ENCODE peak calls at places on chromosomes 4 and X, in five cellular contexts. B is upper lobe of right lung, E is brain microvascular endothelial cell, X is H9, G is IMR-90. D is an unnamed sample.
A peak's percentile ranks its signal among the peaks of the same experiment; 100 is the strongest.

GRCh38 chr4:63541828-63542227 is 867.4 kb downstream of the TECRL start:
- DNase-seq in B (no peak), E (no peak), X (no peak), G (no peak), D (no peak)

GRCh38 chr4:136121431-136121830 is 1410.9 kb downstream of the PCDH18 start:
- DNase-seq in B (no peak), E (no peak), X (no peak), G (no peak), D (no peak)

GRCh38 chrX:130628522-130628921 is 226.7 kb downstream of the RBMX2 start:
- DNase-seq in B (no peak), E (no peak), X (no peak), G (no peak), D (no peak)

GRCh38 chr4:57442834-57443291 is 332.7 kb upstream of the IGFBP7 start:
- DNase-seq in B (no peak), E (peak; percentile 41), X (peak; percentile 75), G (peak; percentile 13), D (peak; percentile 59)

GRCh38 chr4:154126276-154126675 is 337.4 kb upstream of the SFRP2 start:
- DNase-seq in B (no peak), E (peak; percentile 21), X (no peak), G (no peak), D (no peak)

GRCh38 chrX:23883737-23884354 is 23.9 kb downstream of the APOO start:
- DNase-seq in B (no peak), E (peak; percentile 76), X (no peak), G (peak; percentile 85), D (no peak)

GRCh38 chrX:101287402-101287801 is 3.7 kb downstream of the TAF7L start:
- DNase-seq in B (no peak), E (peak; percentile 59), X (no peak), G (peak; percentile 52), D (peak; percentile 43)

GRCh38 chrX:113274801-113275200 is 434.2 kb upstream of the AMOT start:
- DNase-seq in B (no peak), E (no peak), X (no peak), G (no peak), D (no peak)

GRCh38 chr4:6372649-6373525 is 99.5 kb downstream of the PPP2R2C start:
- DNase-seq in B (no peak), E (peak; percentile 40), X (peak; percentile 77), G (peak; percentile 28), D (no peak)

GRCh38 chrX:100994352-100995281 is 25.1 kb downstream of the ARL13A start:
- DNase-seq in B (no peak), E (peak; percentile 32), X (no peak), G (peak; percentile 68), D (no peak)

GRCh38 chr4:101169044-101170014 is 178.0 kb downstream of the PPP3CA start:
- DNase-seq in B (no peak), E (peak; percentile 72), X (peak; percentile 80), G (peak; percentile 65), D (peak; percentile 48)

GRCh38 chrX:71586929-71587328 is 8.7 kb downstream of the GCNA start:
- DNase-seq in B (no peak), E (no peak), X (no peak), G (no peak), D (no peak)

GRCh38 chr4:1061747-1062146 is 50.3 kb downstream of the FGFRL1 start:
- DNase-seq in B (no peak), E (no peak), X (no peak), G (no peak), D (no peak)

GRCh38 chrX:13837290-13837745 is 20.4 kb upstream of the GPM6B start:
- DNase-seq in B (no peak), E (no peak), X (no peak), G (no peak), D (no peak)

GRCh38 chrX:107940095-107940494 is 42.1 kb downstream of the TEX13B start:
- DNase-seq in B (no peak), E (no peak), X (no peak), G (no peak), D (no peak)

GRCh38 chr4:3864736-3865721 is 98.8 kb downstream of the ADRA2C start:
- DNase-seq in B (peak; percentile 54), E (no peak), X (no peak), G (no peak), D (no peak)

GRCh38 chr4:15920723-15921591 is 17.6 kb downstream of the FGFBP1 start:
- DNase-seq in B (peak; percentile 68), E (peak; percentile 100), X (no peak), G (peak; percentile 99), D (peak; percentile 20)

GRCh38 chr4:16297003-16297402 is 70.7 kb upstream of the TAPT1 start:
- DNase-seq in B (no peak), E (no peak), X (no peak), G (no peak), D (no peak)

GRCh38 chr4:112144546-112145325 is 518 bp upstream of the FAM241A start:
- DNase-seq in B (no peak), E (no peak), X (no peak), G (no peak), D (no peak)

GRCh38 chrX:125319646-125320521 is at the start of gene TEX13C:
- DNase-seq in B (no peak), E (no peak), X (no peak), G (no peak), D (no peak)

GRCh38 chr4:153345011-153345981 is 808 bp downstream of the MND1 start:
- DNase-seq in B (peak; percentile 68), E (peak; percentile 38), X (peak; percentile 60), G (peak; percentile 56), D (no peak)

GRCh38 chr4:125741825-125742452 is 427.2 kb downstream of the FAT4 start:
- DNase-seq in B (no peak), E (no peak), X (no peak), G (peak; percentile 43), D (no peak)

GRCh38 chr4:57104706-57105560 is 5.3 kb downstream of the IGFBP7 start:
- DNase-seq in B (no peak), E (no peak), X (no peak), G (peak; percentile 30), D (no peak)

GRCh38 chrX:116246261-116246660 is 75.7 kb downstream of the AGTR2 start:
- DNase-seq in B (no peak), E (peak; percentile 59), X (no peak), G (no peak), D (no peak)

GRCh38 chrX:133985164-133986007 is at the start of gene GPC3:
- DNase-seq in B (peak; percentile 63), E (no peak), X (peak; percentile 83), G (peak; percentile 0), D (no peak)

GRCh38 chr4:183171484-183172267 is 72.6 kb downstream of the WWC2 start:
- DNase-seq in B (no peak), E (no peak), X (no peak), G (peak; percentile 25), D (no peak)

GRCh38 chr4:3807861-3808521 is 41.8 kb downstream of the ADRA2C start:
- DNase-seq in B (no peak), E (no peak), X (no peak), G (no peak), D (no peak)

GRCh38 chr4:98572697-98573096 is 85.7 kb downstream of the TSPAN5 start:
- DNase-seq in B (no peak), E (no peak), X (no peak), G (no peak), D (no peak)

GRCh38 chr4:144423930-144424329 is 222.0 kb upstream of the HHIP start:
- DNase-seq in B (no peak), E (no peak), X (no peak), G (no peak), D (no peak)
- H3K27ac ChIP-seq in B (no peak overlapping the region), E (no peak overlapping the region), X (no peak overlapping the region), G (no peak overlapping the region), D (no peak overlapping the region)

DNA sequence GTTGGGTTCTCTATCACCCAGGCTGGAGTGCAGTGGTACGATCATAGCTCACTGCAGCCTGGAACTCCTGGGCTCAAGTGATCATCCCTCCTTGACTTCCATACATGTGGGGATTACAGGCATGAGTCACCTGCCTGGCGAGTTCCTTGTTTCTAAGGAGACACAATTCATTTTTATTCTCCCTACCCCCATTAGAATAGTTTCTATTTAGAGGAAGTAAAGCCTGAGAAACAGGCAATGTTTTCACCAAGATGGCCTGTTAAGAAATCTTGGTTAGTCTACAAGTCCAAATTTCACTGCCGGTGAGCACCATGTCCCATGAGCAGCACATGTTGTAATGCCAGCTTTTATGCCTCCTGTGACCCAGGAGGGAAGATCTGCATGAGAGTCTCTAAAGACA is 5.7 kb downstream of the CYBB start:
- DNase-seq in B (no peak), E (no peak), X (no peak), G (no peak), D (no peak)
- H3K27ac ChIP-seq in B (no peak overlapping the region), E (no peak overlapping the region), X (no peak overlapping the region), G (no peak overlapping the region), D (no peak overlapping the region)

GRCh38 chr4:53905935-53906377 is 158.4 kb downstream of the CHIC2 start:
- DNase-seq in B (no peak), E (peak; percentile 63), X (peak; percentile 65), G (peak; percentile 78), D (no peak)

GRCh38 chr4:53907772-53908171 is 156.6 kb downstream of the CHIC2 start:
- DNase-seq in B (no peak), E (no peak), X (no peak), G (no peak), D (no peak)

GRCh38 chr4:53906786-53907185 is 157.6 kb downstream of the CHIC2 start:
- DNase-seq in B (no peak), E (no peak), X (no peak), G (peak; percentile 28), D (no peak)

GRCh38 chr4:53905281-53905934 is 159.0 kb downstream of the CHIC2 start:
- DNase-seq in B (no peak), E (no peak), X (no peak), G (peak; percentile 33), D (no peak)

GRCh38 chr4:53908661-53909078 is 155.7 kb downstream of the CHIC2 start:
- DNase-seq in B (no peak), E (peak; percentile 89), X (no peak), G (peak; percentile 97), D (peak; percentile 59)
- H3K27ac ChIP-seq in B (no peak overlapping the region), E (peak overlapping the region; percentile 24), X (no peak overlapping the region), G (peak overlapping the region; percentile 96), D (no peak overlapping the region)

GRCh38 chr4:185138161-185138560 is 4.9 kb upstream of the SLC25A4 start:
- DNase-seq in B (no peak), E (no peak), X (no peak), G (no peak), D (no peak)
- H3K27ac ChIP-seq in B (no peak overlapping the region), E (no peak overlapping the region), X (no peak overlapping the region), G (no peak overlapping the region), D (no peak overlapping the region)